ENCODE peak calls at places on chromosome 7, in eight cellular contexts. N, M, K, C, D, J, S and V are unnamed samples.

GRCh38 chr7:137848095-137848494 is 1.3 kb upstream of the DGKI start:
- DNase-seq in N (no peak), M (no peak), K (no peak), C (no peak), D (no peak), J (no peak), S (no peak), V (no peak)

GRCh38 chr7:30510124-30511074 is 5.8 kb upstream of the GGCT start:
- DNase-seq in N (no peak), M (peak), K (no peak), C (no peak), D (peak), J (peak), S (no peak), V (no peak)

GRCh38 chr7:73623798-73624668 is at the start of gene MLXIPL:
- DNase-seq in N (peak), M (peak), K (peak), C (peak), D (peak), J (peak), S (peak), V (peak)

GRCh38 chr7:115410972-115411686 is 489.2 kb downstream of the MDFIC start:
- DNase-seq in N (no peak), M (no peak), K (no peak), C (no peak), D (no peak), J (no peak), S (no peak), V (no peak)

GRCh38 chr7:16712916-16713315 is 40.6 kb upstream of the TSPAN13 start:
- DNase-seq in N (no peak), M (no peak), K (no peak), C (no peak), D (no peak), J (no peak), S (no peak), V (no peak)

GRCh38 chr7:55641273-55641691 is 69.0 kb upstream of the VOPP1 start:
- DNase-seq in N (no peak), M (peak), K (no peak), C (peak), D (peak), J (peak), S (peak), V (peak)

GRCh38 chr7:136509466-136509865 is 359.0 kb upstream of the CHRM2 start:
- DNase-seq in N (no peak), M (no peak), K (no peak), C (no peak), D (no peak), J (no peak), S (no peak), V (no peak)

GRCh38 chr7:98531717-98532116 is 85.4 kb upstream of the NPTX2 start:
- DNase-seq in N (no peak), M (no peak), K (no peak), C (no peak), D (no peak), J (no peak), S (no peak), V (no peak)

GRCh38 chr7:92039900-92040299 is 94.4 kb downstream of the CYP51A1 start:
- DNase-seq in N (no peak), M (no peak), K (no peak), C (no peak), D (no peak), J (no peak), S (no peak), V (no peak)

GRCh38 chr7:140003913-140004382 is 58.8 kb downstream of the PARP12 start:
- DNase-seq in N (no peak), M (peak), K (no peak), C (no peak), D (no peak), J (no peak), S (no peak), V (no peak)

GRCh38 chr7:80439894-80440811 is 71.7 kb downstream of the GNAT3 start:
- DNase-seq in N (no peak), M (no peak), K (no peak), C (no peak), D (no peak), J (no peak), S (no peak), V (no peak)

GRCh38 chr7:1091644-1092027 is 3.7 kb downstream of the GPER1 start:
- DNase-seq in N (no peak), M (no peak), K (no peak), C (no peak), D (no peak), J (no peak), S (no peak), V (no peak)

GRCh38 chr7:18444856-18445255 is 50.7 kb upstream of the HDAC9 start:
- DNase-seq in N (no peak), M (no peak), K (no peak), C (no peak), D (no peak), J (no peak), S (no peak), V (no peak)

GRCh38 chr7:11795231-11795630 is 36.8 kb downstream of the THSD7A start:
- DNase-seq in N (no peak), M (no peak), K (no peak), C (no peak), D (no peak), J (no peak), S (no peak), V (no peak)

GRCh38 chr7:96414931-96415292 is 93.0 kb upstream of the SLC25A13 start:
- DNase-seq in N (no peak), M (peak), K (no peak), C (no peak), D (peak), J (peak), S (no peak), V (no peak)

GRCh38 chr7:100053201-100053600 is 3.6 kb downstream of the ZSCAN21 start:
- DNase-seq in N (no peak), M (peak), K (no peak), C (no peak), D (peak), J (peak), S (no peak), V (peak)

GRCh38 chr7:2675256-2675764 is 12.7 kb upstream of the AMZ1 start:
- DNase-seq in N (no peak), M (no peak), K (no peak), C (no peak), D (no peak), J (no peak), S (no peak), V (no peak)

GRCh38 chr7:10121641-10122040 is 852.0 kb upstream of the PHF14 start:
- DNase-seq in N (no peak), M (no peak), K (no peak), C (no peak), D (peak), J (no peak), S (no peak), V (no peak)

GRCh38 chr7:50355817-50356178 is 51.3 kb downstream of the IKZF1 start:
- DNase-seq in N (no peak), M (no peak), K (no peak), C (no peak), D (no peak), J (no peak), S (no peak), V (no peak)

GRCh38 chr7:28378574-28379149 is 33.7 kb upstream of the CREB5 start:
- DNase-seq in N (no peak), M (no peak), K (no peak), C (no peak), D (no peak), J (no peak), S (no peak), V (no peak)

GRCh38 chr7:153407291-153408046 is 644.7 kb upstream of the DPP6 start:
- DNase-seq in N (no peak), M (no peak), K (no peak), C (no peak), D (no peak), J (no peak), S (no peak), V (no peak)

GRCh38 chr7:110591341-110591740 is 499.6 kb upstream of the LRRN3 start:
- DNase-seq in N (no peak), M (no peak), K (no peak), C (no peak), D (no peak), J (no peak), S (no peak), V (no peak)

GRCh38 chr7:17951745-17952254 is 11.5 kb upstream of the SNX13 start:
- DNase-seq in N (no peak), M (no peak), K (no peak), C (no peak), D (no peak), J (no peak), S (no peak), V (no peak)

GRCh38 chr7:51128545-51129466 is 187.8 kb downstream of the COBL start:
- DNase-seq in N (no peak), M (no peak), K (no peak), C (no peak), D (no peak), J (no peak), S (no peak), V (no peak)

GRCh38 chr7:67729771-67730170 is 733.1 kb downstream of the TYW1 start:
- DNase-seq in N (no peak), M (no peak), K (no peak), C (no peak), D (no peak), J (peak), S (no peak), V (no peak)

GRCh38 chr7:139734395-139734794 is 43.4 kb downstream of the HIPK2 start:
- DNase-seq in N (no peak), M (no peak), K (no peak), C (no peak), D (no peak), J (no peak), S (no peak), V (no peak)

GRCh38 chr7:34759477-34760125 is 101.6 kb downstream of the NPSR1 start:
- DNase-seq in N (no peak), M (no peak), K (no peak), C (no peak), D (peak), J (peak), S (no peak), V (no peak)